ENCODE peak calls at places on chromosome 16, in five cellular contexts. One of them, this sample, is unnamed.

GRCh38 chr16:57444711-57445110 is 2.5 kb downstream of the CIAPIN1 start:
- DNase-seq in neural progenitor cell: no peak
- DNase-seq in AG10803: peak; percentile 70
- DNase-seq in AG04450: no peak
- DNase-seq in GM13976: no peak
- DNase-seq in this sample: no peak

GRCh38 chr16:83960521-83961249 is 7.4 kb upstream of the NECAB2 start:
- DNase-seq in neural progenitor cell: no peak
- DNase-seq in AG10803: no peak
- DNase-seq in AG04450: no peak
- DNase-seq in GM13976: no peak
- DNase-seq in this sample: no peak

GRCh38 chr16:11725457-11725856 is 17.2 kb downstream of the TXNDC11 start:
- DNase-seq in neural progenitor cell: no peak
- DNase-seq in AG10803: no peak
- DNase-seq in AG04450: no peak
- DNase-seq in GM13976: no peak
- DNase-seq in this sample: no peak

GRCh38 chr16:25109643-25110042 is 1.9 kb upstream of the LCMT1 start:
- DNase-seq in neural progenitor cell: no peak
- DNase-seq in AG10803: peak; percentile 93
- DNase-seq in AG04450: peak; percentile 91
- DNase-seq in GM13976: no peak
- DNase-seq in this sample: no peak

GRCh38 chr16:77877712-77878111 is 89.3 kb downstream of the VAT1L start:
- DNase-seq in neural progenitor cell: no peak
- DNase-seq in AG10803: peak; percentile 58
- DNase-seq in AG04450: peak; percentile 77
- DNase-seq in GM13976: no peak
- DNase-seq in this sample: no peak

GRCh38 chr16:27463741-27464662 is 62.0 kb downstream of the IL21R start:
- DNase-seq in neural progenitor cell: no peak
- DNase-seq in AG10803: no peak
- DNase-seq in AG04450: no peak
- DNase-seq in GM13976: no peak
- DNase-seq in this sample: peak; percentile 85

GRCh38 chr16:48118841-48119240 is 37.0 kb downstream of the ABCC12 start:
- DNase-seq in neural progenitor cell: no peak
- DNase-seq in AG10803: no peak
- DNase-seq in AG04450: no peak
- DNase-seq in GM13976: no peak
- DNase-seq in this sample: no peak

GRCh38 chr16:1216296-1216619 is 8.8 kb downstream of the TPSG1 start:
- DNase-seq in neural progenitor cell: no peak
- DNase-seq in AG10803: no peak
- DNase-seq in AG04450: no peak
- DNase-seq in GM13976: no peak
- DNase-seq in this sample: no peak

GRCh38 chr16:87017388-87018012 is 299.7 kb downstream of the C16orf95 start:
- DNase-seq in neural progenitor cell: peak; percentile 51
- DNase-seq in AG10803: peak; percentile 79
- DNase-seq in AG04450: peak; percentile 46
- DNase-seq in GM13976: no peak
- DNase-seq in this sample: peak; percentile 14

GRCh38 chr16:66515543-66516171 is 34.3 kb downstream of the TK2 start:
- DNase-seq in neural progenitor cell: no peak
- DNase-seq in AG10803: peak; percentile 91
- DNase-seq in AG04450: no peak
- DNase-seq in GM13976: peak; percentile 50
- DNase-seq in this sample: peak; percentile 67

GRCh38 chr16:7394936-7395335 is 62.3 kb downstream of the RBFOX1 start:
- DNase-seq in neural progenitor cell: no peak
- DNase-seq in AG10803: no peak
- DNase-seq in AG04450: no peak
- DNase-seq in GM13976: no peak
- DNase-seq in this sample: no peak

GRCh38 chr16:85894266-85894665 is 4.7 kb upstream of the IRF8 start:
- DNase-seq in neural progenitor cell: no peak
- DNase-seq in AG10803: no peak
- DNase-seq in AG04450: no peak
- DNase-seq in GM13976: no peak
- DNase-seq in this sample: peak; percentile 63

GRCh38 chr16:13994239-13995106 is 74.5 kb downstream of the ERCC4 start:
- DNase-seq in neural progenitor cell: no peak
- DNase-seq in AG10803: no peak
- DNase-seq in AG04450: no peak
- DNase-seq in GM13976: no peak
- DNase-seq in this sample: no peak

GRCh38 chr16:54430491-54431030 is 144.0 kb upstream of the IRX3 start:
- DNase-seq in neural progenitor cell: peak; percentile 87
- DNase-seq in AG10803: peak; percentile 91
- DNase-seq in AG04450: no peak
- DNase-seq in GM13976: no peak
- DNase-seq in this sample: no peak

DNA sequence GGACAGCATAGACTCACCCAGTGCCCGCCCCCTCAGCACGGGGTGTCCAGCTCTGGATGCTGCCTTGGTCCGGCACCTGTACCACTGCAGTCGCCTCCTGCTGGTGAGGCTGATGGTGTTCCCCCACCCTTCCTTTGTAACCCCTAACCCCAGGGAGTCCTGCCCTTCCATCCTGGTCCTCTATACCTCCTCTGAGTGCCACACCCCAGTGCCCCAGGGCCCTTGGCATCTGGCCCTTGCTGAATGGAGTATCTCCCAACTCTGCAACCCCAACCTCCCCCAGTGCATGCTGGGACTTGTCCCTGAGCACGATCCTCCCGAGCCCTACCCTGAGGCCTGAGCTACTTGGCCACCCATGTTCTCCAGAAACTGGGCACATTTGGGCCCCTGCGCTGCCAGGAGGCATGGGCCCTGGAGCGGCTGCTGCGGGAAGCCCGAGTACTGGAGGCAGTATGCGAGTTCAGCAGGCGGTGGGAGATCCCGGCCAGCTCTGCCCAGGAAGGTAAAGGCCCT is 15.8 kb downstream of the RIPOR1 start:
- DNase-seq in neural progenitor cell: no peak
- DNase-seq in AG10803: no peak
- DNase-seq in AG04450: no peak
- DNase-seq in GM13976: no peak
- DNase-seq in this sample: no peak
- TF ChIP-seq CTCF in neural progenitor cell: no peak
- TF ChIP-seq CTCF in AG10803: no peak
- TF ChIP-seq CTCF in AG04450: peak; percentile 21
- TF ChIP-seq CTCF in GM13976: no peak
- TF ChIP-seq CTCF in this sample: no peak

GRCh38 chr16:30786936-30787612 is at the start of gene ZNF629:
- DNase-seq in neural progenitor cell: peak; percentile 90
- DNase-seq in AG10803: peak; percentile 72
- DNase-seq in AG04450: no peak
- DNase-seq in GM13976: no peak
- DNase-seq in this sample: peak; percentile 30
- TF ChIP-seq CTCF in neural progenitor cell: no peak
- TF ChIP-seq CTCF in AG10803: no peak
- TF ChIP-seq CTCF in AG04450: no peak
- TF ChIP-seq CTCF in GM13976: no peak
- TF ChIP-seq CTCF in this sample: no peak

GRCh38 chr16:89442990-89443726 is 47.2 kb downstream of the ANKRD11 start:
- DNase-seq in neural progenitor cell: no peak
- DNase-seq in AG10803: peak; percentile 69
- DNase-seq in AG04450: no peak
- DNase-seq in GM13976: no peak
- DNase-seq in this sample: peak; percentile 35
- TF ChIP-seq CTCF in neural progenitor cell: no peak
- TF ChIP-seq CTCF in AG10803: no peak
- TF ChIP-seq CTCF in AG04450: no peak
- TF ChIP-seq CTCF in GM13976: no peak
- TF ChIP-seq CTCF in this sample: no peak

DNA sequence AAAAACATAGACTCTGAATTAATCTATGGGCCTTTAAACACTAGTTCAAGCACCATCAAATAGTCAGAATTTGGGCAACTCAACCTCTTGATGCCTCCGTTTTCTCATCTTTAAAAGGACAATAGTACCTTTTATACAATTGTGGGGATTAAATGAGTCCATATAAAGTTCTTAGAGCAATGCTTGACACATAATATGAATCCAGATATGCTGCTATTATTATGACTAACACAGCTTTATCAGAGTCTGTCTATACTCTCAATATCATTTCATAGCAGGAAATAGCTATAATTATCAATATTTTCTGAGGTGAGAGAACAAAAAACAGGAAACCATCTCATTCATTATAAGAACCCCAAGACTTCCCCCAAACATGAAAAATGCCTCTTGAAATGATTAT is 430.5 kb upstream of the XYLT1 start:
- DNase-seq in neural progenitor cell: no peak
- DNase-seq in AG10803: no peak
- DNase-seq in AG04450: no peak
- DNase-seq in GM13976: no peak
- DNase-seq in this sample: no peak
- TF ChIP-seq CTCF in neural progenitor cell: no peak
- TF ChIP-seq CTCF in AG10803: no peak
- TF ChIP-seq CTCF in AG04450: no peak
- TF ChIP-seq CTCF in GM13976: no peak
- TF ChIP-seq CTCF in this sample: no peak

GRCh38 chr16:80391095-80391494 is 149.7 kb upstream of the DYNLRB2 start:
- DNase-seq in neural progenitor cell: no peak
- DNase-seq in AG10803: no peak
- DNase-seq in AG04450: no peak
- DNase-seq in GM13976: no peak
- DNase-seq in this sample: no peak

GRCh38 chr16:80384862-80385261 is 155.9 kb upstream of the DYNLRB2 start:
- DNase-seq in neural progenitor cell: no peak
- DNase-seq in AG10803: no peak
- DNase-seq in AG04450: no peak
- DNase-seq in GM13976: no peak
- DNase-seq in this sample: no peak

DNA sequence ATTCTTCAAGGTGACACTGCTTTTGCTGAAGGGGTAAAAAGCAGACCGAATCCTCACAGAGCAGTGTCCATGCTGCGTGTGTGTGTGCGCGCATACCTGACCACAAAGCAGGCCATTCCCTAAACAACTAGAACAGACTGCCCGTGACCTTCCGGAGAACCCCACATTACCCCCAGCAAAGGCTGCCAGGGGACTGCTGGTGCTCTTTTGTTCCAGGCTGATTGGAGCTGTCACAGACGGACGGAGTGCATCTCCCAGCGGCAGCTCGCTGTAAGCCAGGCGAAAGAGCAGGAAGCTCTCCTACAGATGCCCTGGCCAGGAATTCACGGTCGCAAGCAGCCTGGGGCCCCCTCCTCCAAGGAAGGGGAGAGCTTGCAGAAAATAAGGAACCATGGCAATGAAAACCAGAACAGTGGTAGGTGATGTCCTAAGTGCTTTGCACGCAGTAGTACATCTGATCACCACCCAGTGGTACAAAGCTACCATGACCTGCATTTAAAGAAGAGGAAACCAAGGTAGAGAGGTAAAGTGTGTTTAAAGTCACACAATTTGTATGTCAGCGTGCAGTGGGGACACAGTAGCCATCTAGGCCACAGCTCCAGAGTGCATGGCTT is 153.4 kb upstream of the DYNLRB2 start:
- DNase-seq in neural progenitor cell: no peak
- DNase-seq in AG10803: no peak
- DNase-seq in AG04450: no peak
- DNase-seq in GM13976: no peak
- DNase-seq in this sample: no peak
- TF ChIP-seq CTCF in neural progenitor cell: peak; percentile 14
- TF ChIP-seq CTCF in AG10803: no peak
- TF ChIP-seq CTCF in AG04450: no peak
- TF ChIP-seq CTCF in GM13976: no peak
- TF ChIP-seq CTCF in this sample: no peak

DNA sequence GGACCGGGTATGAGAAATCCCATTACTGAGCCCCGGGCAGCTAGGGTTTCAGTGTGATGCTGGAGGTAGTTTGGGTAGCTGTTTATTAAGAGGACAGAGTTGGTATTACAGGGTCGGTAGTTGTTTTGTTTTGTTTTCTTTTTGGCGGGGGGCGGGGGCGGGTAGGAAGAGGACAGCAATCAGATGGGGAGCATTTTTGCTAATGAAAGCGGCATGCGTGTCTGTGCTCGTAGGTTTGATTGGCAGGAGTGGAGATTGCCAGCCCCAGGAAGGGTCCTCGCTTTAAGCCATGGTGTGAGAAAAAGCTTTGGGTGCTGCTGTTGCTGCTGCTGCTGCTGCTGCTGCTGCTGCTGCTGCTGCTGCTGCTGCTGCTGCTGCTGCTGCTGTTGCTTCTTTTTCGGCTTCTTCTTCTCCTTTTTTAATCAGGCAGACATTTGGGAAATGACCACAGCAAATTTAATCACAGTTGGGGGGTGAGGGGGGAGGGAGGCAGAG is 498.5 kb upstream of the ZFHX3 start:
- DNase-seq in neural progenitor cell: peak; percentile 49
- DNase-seq in AG10803: no peak
- DNase-seq in AG04450: no peak
- DNase-seq in GM13976: no peak
- DNase-seq in this sample: no peak
- TF ChIP-seq CTCF in neural progenitor cell: no peak
- TF ChIP-seq CTCF in AG10803: no peak
- TF ChIP-seq CTCF in AG04450: no peak
- TF ChIP-seq CTCF in GM13976: no peak
- TF ChIP-seq CTCF in this sample: no peak

This sample was measured in activated CD8-positive, alpha-beta T cell treated with anti-CD3 and anti-CD28 coated beads for 36 hours.